ENCODE peak calls at places on chromosomes 11 and 22, in four cellular contexts. One of them, this sample, is unnamed.
A peak's percentile ranks its signal among the peaks of the same experiment; 100 is the strongest.

GRCh38 chr22:40452730-40453487 is 82.5 kb downstream of the SGSM3 start:
- DNase-seq in IMR-90: peak; percentile 46
- DNase-seq in WTC11: no peak
- DNase-seq in fibroblast of pulmonary artery: peak; percentile 59
- DNase-seq in this sample: no peak

GRCh38 chr22:30606455-30607299 is at the start of gene TCN2:
- DNase-seq in IMR-90: peak; percentile 77
- DNase-seq in WTC11: peak; percentile 89
- DNase-seq in fibroblast of pulmonary artery: peak; percentile 89
- DNase-seq in this sample: peak; percentile 55

GRCh38 chr11:119415966-119416365 is 7.0 kb downstream of the THY1 start:
- DNase-seq in IMR-90: no peak
- DNase-seq in WTC11: no peak
- DNase-seq in fibroblast of pulmonary artery: no peak
- DNase-seq in this sample: no peak

GRCh38 chr11:77126861-77127673 is 979 bp upstream of the MYO7A start:
- DNase-seq in IMR-90: peak; percentile 39
- DNase-seq in WTC11: peak; percentile 73
- DNase-seq in fibroblast of pulmonary artery: peak; percentile 52
- DNase-seq in this sample: peak; percentile 81

GRCh38 chr22:24953294-24954113 is 988 bp downstream of the KIAA1671 start:
- DNase-seq in IMR-90: no peak
- DNase-seq in WTC11: no peak
- DNase-seq in fibroblast of pulmonary artery: no peak
- DNase-seq in this sample: peak; percentile 55

GRCh38 chr11:6703247-6704063 is 20.3 kb upstream of the MRPL17 start:
- DNase-seq in IMR-90: peak; percentile 57
- DNase-seq in WTC11: peak; percentile 36
- DNase-seq in fibroblast of pulmonary artery: peak; percentile 86
- DNase-seq in this sample: peak; percentile 23

GRCh38 chr11:33835143-33835878 is 56.6 kb downstream of the LMO2 start:
- DNase-seq in IMR-90: peak; percentile 76
- DNase-seq in WTC11: no peak
- DNase-seq in fibroblast of pulmonary artery: peak; percentile 70
- DNase-seq in this sample: no peak

GRCh38 chr11:65862941-65863888 is 3.0 kb downstream of the MUS81 start:
- DNase-seq in IMR-90: no peak
- DNase-seq in WTC11: no peak
- DNase-seq in fibroblast of pulmonary artery: no peak
- DNase-seq in this sample: no peak

GRCh38 chr11:71120346-71120963 is 131.9 kb downstream of the SHANK2 start:
- DNase-seq in IMR-90: no peak
- DNase-seq in WTC11: peak; percentile 84
- DNase-seq in fibroblast of pulmonary artery: no peak
- DNase-seq in this sample: peak; percentile 50

GRCh38 chr22:42299586-42300285 is 29.3 kb upstream of the TCF20 start:
- DNase-seq in IMR-90: no peak
- DNase-seq in WTC11: peak; percentile 61
- DNase-seq in fibroblast of pulmonary artery: no peak
- DNase-seq in this sample: peak; percentile 56

GRCh38 chr11:122668562-122669090 is 13.1 kb downstream of the UBASH3B start:
- DNase-seq in IMR-90: peak; percentile 98
- DNase-seq in WTC11: no peak
- DNase-seq in fibroblast of pulmonary artery: peak; percentile 62
- DNase-seq in this sample: no peak

GRCh38 chr11:66550887-66551286 is 4.2 kb downstream of the ACTN3 start:
- DNase-seq in IMR-90: no peak
- DNase-seq in WTC11: no peak
- DNase-seq in fibroblast of pulmonary artery: no peak
- DNase-seq in this sample: no peak

GRCh38 chr11:45994421-45995341 is 72.2 kb downstream of the LARGE2 start:
- DNase-seq in IMR-90: peak; percentile 51
- DNase-seq in WTC11: peak; percentile 53
- DNase-seq in fibroblast of pulmonary artery: peak; percentile 70
- DNase-seq in this sample: peak; percentile 20

GRCh38 chr22:47145883-47146282 is 383.4 kb downstream of the TBC1D22A start:
- DNase-seq in IMR-90: no peak
- DNase-seq in WTC11: no peak
- DNase-seq in fibroblast of pulmonary artery: no peak
- DNase-seq in this sample: no peak

GRCh38 chr11:102520514-102520913 is 10.0 kb downstream of the MMP7 start:
- DNase-seq in IMR-90: no peak
- DNase-seq in WTC11: no peak
- DNase-seq in fibroblast of pulmonary artery: no peak
- DNase-seq in this sample: no peak

GRCh38 chr11:125132586-125132985 is 21.2 kb upstream of the TMEM218 start:
- DNase-seq in IMR-90: peak; percentile 80
- DNase-seq in WTC11: no peak
- DNase-seq in fibroblast of pulmonary artery: no peak
- DNase-seq in this sample: no peak

GRCh38 chr11:35531246-35531645 is 5.8 kb upstream of the PAMR1 start:
- DNase-seq in IMR-90: no peak
- DNase-seq in WTC11: no peak
- DNase-seq in fibroblast of pulmonary artery: peak; percentile 45
- DNase-seq in this sample: no peak

GRCh38 chr11:29879560-29879959 is 137.3 kb downstream of the KCNA4 start:
- DNase-seq in IMR-90: no peak
- DNase-seq in WTC11: no peak
- DNase-seq in fibroblast of pulmonary artery: peak; percentile 7
- DNase-seq in this sample: no peak

GRCh38 chr11:68461284-68461861 is 821 bp downstream of the PPP6R3 start:
- DNase-seq in IMR-90: peak; percentile 17
- DNase-seq in WTC11: no peak
- DNase-seq in fibroblast of pulmonary artery: peak; percentile 35
- DNase-seq in this sample: no peak

GRCh38 chr22:25702046-25702445 is 39.9 kb upstream of the MYO18B start:
- DNase-seq in IMR-90: peak; percentile 29
- DNase-seq in WTC11: no peak
- DNase-seq in fibroblast of pulmonary artery: peak; percentile 55
- DNase-seq in this sample: no peak

GRCh38 chr22:25777870-25778269 is 35.9 kb downstream of the MYO18B start:
- DNase-seq in IMR-90: peak; percentile 45
- DNase-seq in WTC11: no peak
- DNase-seq in fibroblast of pulmonary artery: peak; percentile 69
- DNase-seq in this sample: no peak

GRCh38 chr11:116513278-116513823 is 259.4 kb downstream of the BUD13 start:
- DNase-seq in IMR-90: no peak
- DNase-seq in WTC11: no peak
- DNase-seq in fibroblast of pulmonary artery: no peak
- DNase-seq in this sample: no peak

GRCh38 chr11:9601041-9601875 is 27.8 kb downstream of the WEE1 start:
- DNase-seq in IMR-90: peak; percentile 89
- DNase-seq in WTC11: peak; percentile 36
- DNase-seq in fibroblast of pulmonary artery: peak; percentile 70
- DNase-seq in this sample: no peak

GRCh38 chr11:45984192-45984591 is 61.7 kb downstream of the LARGE2 start:
- DNase-seq in IMR-90: no peak
- DNase-seq in WTC11: no peak
- DNase-seq in fibroblast of pulmonary artery: no peak
- DNase-seq in this sample: no peak

GRCh38 chr11:119461250-119461963 is 38.4 kb upstream of the THY1 start:
- DNase-seq in IMR-90: peak; percentile 54
- DNase-seq in WTC11: no peak
- DNase-seq in fibroblast of pulmonary artery: no peak
- DNase-seq in this sample: no peak

GRCh38 chr11:68138256-68138655 is 17.1 kb upstream of the CHKA start:
- DNase-seq in IMR-90: no peak
- DNase-seq in WTC11: no peak
- DNase-seq in fibroblast of pulmonary artery: no peak
- DNase-seq in this sample: no peak

GRCh38 chr11:96827164-96827563 is 437.4 kb downstream of the JRKL start:
- DNase-seq in IMR-90: peak; percentile 0
- DNase-seq in WTC11: no peak
- DNase-seq in fibroblast of pulmonary artery: peak; percentile 64
- DNase-seq in this sample: peak; percentile 5

GRCh38 chr11:27506200-27507182 is at the start of gene LIN7C:
- DNase-seq in IMR-90: peak; percentile 92
- DNase-seq in WTC11: peak; percentile 97
- DNase-seq in fibroblast of pulmonary artery: peak; percentile 96
- DNase-seq in this sample: peak; percentile 94

GRCh38 chr22:49664371-49664881 is 163.2 kb downstream of the BRD1 start:
- DNase-seq in IMR-90: no peak
- DNase-seq in WTC11: no peak
- DNase-seq in fibroblast of pulmonary artery: no peak
- DNase-seq in this sample: no peak

GRCh38 chr11:57647960-57648776 is 1.5 kb downstream of the YPEL4 start:
- DNase-seq in IMR-90: no peak
- DNase-seq in WTC11: no peak
- DNase-seq in fibroblast of pulmonary artery: no peak
- DNase-seq in this sample: no peak

GRCh38 chr11:10197091-10197490 is 96.9 kb downstream of the SBF2 start:
- DNase-seq in IMR-90: peak; percentile 28
- DNase-seq in WTC11: no peak
- DNase-seq in fibroblast of pulmonary artery: no peak
- DNase-seq in this sample: no peak

GRCh38 chr11:65274734-65275682 is 13.2 kb downstream of the POLA2 start:
- DNase-seq in IMR-90: peak; percentile 99
- DNase-seq in WTC11: peak; percentile 65
- DNase-seq in fibroblast of pulmonary artery: peak; percentile 99
- DNase-seq in this sample: peak; percentile 57

GRCh38 chr22:23837911-23838685 is 708 bp downstream of the DERL3 start:
- DNase-seq in IMR-90: no peak
- DNase-seq in WTC11: no peak
- DNase-seq in fibroblast of pulmonary artery: no peak
- DNase-seq in this sample: no peak

DNA sequence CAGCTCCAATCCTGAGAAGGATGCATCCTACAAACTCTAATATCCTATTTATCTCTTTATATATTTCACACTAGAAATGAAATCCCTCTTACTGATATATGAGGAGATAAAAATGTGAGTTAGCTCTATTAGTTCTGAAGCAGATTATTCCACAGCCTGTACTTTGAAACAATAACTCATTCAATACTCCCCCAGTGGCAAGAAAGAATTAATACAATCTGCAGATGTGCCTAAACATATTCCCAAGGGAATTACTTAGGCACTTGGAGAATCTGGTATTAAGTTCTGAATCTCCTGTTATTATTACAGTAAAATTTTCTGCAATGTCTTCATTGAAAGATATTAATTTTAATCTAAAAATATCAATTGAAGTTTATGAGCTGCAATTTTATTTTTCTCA is 59.4 kb downstream of the DDI1 start:
- DNase-seq in IMR-90: no peak
- DNase-seq in WTC11: no peak
- DNase-seq in fibroblast of pulmonary artery: peak; percentile 25
- DNase-seq in this sample: no peak
- TF ChIP-seq CTCF in IMR-90: no peak
- TF ChIP-seq CTCF in WTC11: no peak
- TF ChIP-seq CTCF in fibroblast of pulmonary artery: peak; percentile 15
- TF ChIP-seq CTCF in this sample: no peak

GRCh38 chr11:8309862-8310261 is 46.2 kb upstream of the LMO1 start:
- DNase-seq in IMR-90: no peak
- DNase-seq in WTC11: no peak
- DNase-seq in fibroblast of pulmonary artery: no peak
- DNase-seq in this sample: no peak
- TF ChIP-seq CTCF in IMR-90: no peak
- TF ChIP-seq CTCF in WTC11: no peak
- TF ChIP-seq CTCF in fibroblast of pulmonary artery: no peak
- TF ChIP-seq CTCF in this sample: peak; percentile 7

DNA sequence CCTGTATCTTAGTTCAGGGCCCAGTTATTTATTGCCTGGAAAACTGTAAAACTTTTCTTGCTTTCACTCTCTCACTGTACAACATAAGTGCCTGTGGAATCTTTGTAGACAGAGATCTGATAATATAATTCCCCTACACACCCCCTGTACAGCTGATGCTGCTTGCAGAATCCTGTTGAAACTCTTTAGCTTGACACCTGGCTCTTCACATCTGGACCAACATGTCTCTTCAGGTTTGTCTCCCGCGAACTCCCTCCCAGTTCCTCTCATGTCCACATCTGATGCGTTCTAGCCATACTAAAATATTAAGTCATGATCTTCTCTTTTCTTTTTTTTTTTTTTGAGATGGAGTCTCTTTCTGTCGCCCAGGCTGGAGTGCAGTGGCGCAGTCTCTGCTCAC is 26.6 kb upstream of the SESN3 start:
- DNase-seq in IMR-90: no peak
- DNase-seq in WTC11: no peak
- DNase-seq in fibroblast of pulmonary artery: no peak
- DNase-seq in this sample: no peak
- TF ChIP-seq CTCF in IMR-90: no peak
- TF ChIP-seq CTCF in WTC11: no peak
- TF ChIP-seq CTCF in fibroblast of pulmonary artery: no peak
- TF ChIP-seq CTCF in this sample: no peak

GRCh38 chr11:17563248-17563647 is 16.2 kb downstream of the OTOG start:
- DNase-seq in IMR-90: no peak
- DNase-seq in WTC11: peak; percentile 25
- DNase-seq in fibroblast of pulmonary artery: no peak
- DNase-seq in this sample: no peak
- TF ChIP-seq CTCF in IMR-90: no peak
- TF ChIP-seq CTCF in WTC11: no peak
- TF ChIP-seq CTCF in fibroblast of pulmonary artery: no peak
- TF ChIP-seq CTCF in this sample: no peak

GRCh38 chr11:17554487-17554886 is 7.4 kb downstream of the OTOG start:
- DNase-seq in IMR-90: no peak
- DNase-seq in WTC11: no peak
- DNase-seq in fibroblast of pulmonary artery: no peak
- DNase-seq in this sample: no peak
- TF ChIP-seq CTCF in IMR-90: no peak
- TF ChIP-seq CTCF in WTC11: no peak
- TF ChIP-seq CTCF in fibroblast of pulmonary artery: no peak
- TF ChIP-seq CTCF in this sample: no peak

GRCh38 chr11:62148271-62148980 is 24.6 kb downstream of the INCENP start:
- DNase-seq in IMR-90: no peak
- DNase-seq in WTC11: peak; percentile 4
- DNase-seq in fibroblast of pulmonary artery: no peak
- DNase-seq in this sample: no peak

GRCh38 chr11:62146476-62147200 is 22.8 kb downstream of the INCENP start:
- DNase-seq in IMR-90: no peak
- DNase-seq in WTC11: peak; percentile 5
- DNase-seq in fibroblast of pulmonary artery: no peak
- DNase-seq in this sample: no peak

GRCh38 chr11:62145261-62145871 is 21.6 kb downstream of the INCENP start:
- DNase-seq in IMR-90: no peak
- DNase-seq in WTC11: peak; percentile 5
- DNase-seq in fibroblast of pulmonary artery: no peak
- DNase-seq in this sample: no peak

GRCh38 chr11:62149986-62150886 is 26.4 kb downstream of the INCENP start:
- DNase-seq in IMR-90: no peak
- DNase-seq in WTC11: no peak
- DNase-seq in fibroblast of pulmonary artery: no peak
- DNase-seq in this sample: no peak

GRCh38 chr11:62147545-62147944 is 23.7 kb downstream of the INCENP start:
- DNase-seq in IMR-90: no peak
- DNase-seq in WTC11: peak; percentile 13
- DNase-seq in fibroblast of pulmonary artery: no peak
- DNase-seq in this sample: no peak
- TF ChIP-seq CTCF in IMR-90: no peak
- TF ChIP-seq CTCF in WTC11: no peak
- TF ChIP-seq CTCF in fibroblast of pulmonary artery: no peak
- TF ChIP-seq CTCF in this sample: no peak